ENCODE peak calls at places on chromosomes 2 and 18, in ten cellular contexts. W is left ventricle myocardium inferior, D is kidney epithelial cell, U is BE2C, H is endothelial cell of umbilical vein, Q is A549, B is testis, R is astrocyte of the spinal cord, T is tibial artery, M is heart right ventricle. S is an unnamed sample.

GRCh38 chr2:228657807-228658402 is 476.4 kb upstream of the SPHKAP start:
- DNase-seq in W (no peak), D (no peak), U (no peak), H (no peak), Q (peak), B (no peak), R (peak), T (no peak), M (no peak), S (peak)

GRCh38 chr2:23753291-23754006 is 173.5 kb downstream of the ATAD2B start:
- DNase-seq in W (no peak), D (no peak), U (no peak), H (no peak), Q (no peak), B (no peak), R (no peak), T (no peak), M (no peak), S (no peak)

GRCh38 chr2:32926708-32927084 is 20.1 kb upstream of the LTBP1 start:
- DNase-seq in W (no peak), D (no peak), U (no peak), H (peak), Q (no peak), B (no peak), R (peak), T (no peak), M (no peak), S (peak)

GRCh38 chr2:174846218-174846617 is 81.9 kb upstream of the CHRNA1 start:
- DNase-seq in W (no peak), D (no peak), U (no peak), H (no peak), Q (no peak), B (no peak), R (no peak), T (no peak), M (no peak), S (no peak)

GRCh38 chr2:120964819-120965218 is 229.2 kb downstream of the GLI2 start:
- DNase-seq in W (no peak), D (no peak), U (no peak), H (no peak), Q (no peak), B (no peak), R (peak), T (no peak), M (no peak), S (peak)

GRCh38 chr18:61972389-61973264 is 79.8 kb upstream of the RNF152 start:
- DNase-seq in W (no peak), D (no peak), U (no peak), H (no peak), Q (no peak), B (no peak), R (no peak), T (no peak), M (no peak), S (no peak)

GRCh38 chr2:166384774-166385173 is 9.0 kb upstream of the SCN9A start:
- DNase-seq in W (no peak), D (no peak), U (no peak), H (peak), Q (no peak), B (no peak), R (peak), T (no peak), M (no peak), S (peak)

GRCh38 chr2:173278794-173279527 is 75.7 kb upstream of the CDCA7 start:
- DNase-seq in W (no peak), D (no peak), U (no peak), H (no peak), Q (no peak), B (no peak), R (no peak), T (no peak), M (no peak), S (peak)

GRCh38 chr2:119282966-119283511 is 59.4 kb downstream of the STEAP3 start:
- DNase-seq in W (peak), D (no peak), U (no peak), H (no peak), Q (no peak), B (peak), R (no peak), T (peak), M (peak), S (no peak)

GRCh38 chr2:3594493-3595281 is at the start of gene COLEC11:
- DNase-seq in W (peak), D (no peak), U (peak), H (peak), Q (no peak), B (peak), R (peak), T (peak), M (peak), S (no peak)

GRCh38 chr2:238424313-238424700 is 2.4 kb upstream of the ASB1 start:
- DNase-seq in W (no peak), D (no peak), U (no peak), H (no peak), Q (no peak), B (no peak), R (peak), T (no peak), M (no peak), S (no peak)

GRCh38 chr2:224173882-224174415 is 134.9 kb upstream of the SERPINE2 start:
- DNase-seq in W (no peak), D (no peak), U (no peak), H (no peak), Q (no peak), B (no peak), R (no peak), T (no peak), M (no peak), S (no peak)

GRCh38 chr2:240913810-240914644 is 7.9 kb downstream of the CROCC2 start:
- DNase-seq in W (peak), D (no peak), U (peak), H (peak), Q (peak), B (peak), R (peak), T (peak), M (peak), S (peak)

GRCh38 chr2:120344991-120345975 is 653 bp upstream of the INHBB start:
- DNase-seq in W (no peak), D (no peak), U (no peak), H (peak), Q (no peak), B (no peak), R (no peak), T (no peak), M (no peak), S (peak)

GRCh38 chr2:59312022-59312421 is 1070.9 kb upstream of the FANCL start:
- DNase-seq in W (no peak), D (no peak), U (no peak), H (no peak), Q (no peak), B (no peak), R (no peak), T (no peak), M (no peak), S (no peak)

GRCh38 chr18:49677762-49678398 is 116.0 kb downstream of the LIPG start:
- DNase-seq in W (no peak), D (no peak), U (peak), H (peak), Q (no peak), B (no peak), R (no peak), T (no peak), M (no peak), S (no peak)

GRCh38 chr2:2014251-2014761 is 270.0 kb upstream of the PXDN start:
- DNase-seq in W (peak), D (no peak), U (peak), H (no peak), Q (no peak), B (peak), R (peak), T (no peak), M (peak), S (no peak)

GRCh38 chr2:160703648-160704585 is 210.3 kb upstream of the RBMS1 start:
- DNase-seq in W (no peak), D (no peak), U (no peak), H (no peak), Q (no peak), B (no peak), R (no peak), T (peak), M (no peak), S (peak)

GRCh38 chr2:59277656-59278055 is 1036.5 kb upstream of the FANCL start:
- DNase-seq in W (no peak), D (no peak), U (no peak), H (no peak), Q (no peak), B (no peak), R (no peak), T (no peak), M (no peak), S (no peak)

GRCh38 chr18:49123431-49123830 is 172.7 kb upstream of the SMAD7 start:
- DNase-seq in W (no peak), D (no peak), U (no peak), H (no peak), Q (no peak), B (no peak), R (peak), T (no peak), M (no peak), S (no peak)

GRCh38 chr18:32360682-32361345 is 109.9 kb downstream of the GAREM1 start:
- DNase-seq in W (no peak), D (no peak), U (no peak), H (no peak), Q (no peak), B (no peak), R (no peak), T (no peak), M (no peak), S (no peak)

GRCh38 chr2:10661846-10662245 is 27.9 kb downstream of the NOL10 start:
- DNase-seq in W (no peak), D (no peak), U (no peak), H (no peak), Q (no peak), B (no peak), R (no peak), T (no peak), M (no peak), S (no peak)

GRCh38 chr18:25832008-25832604 is 258.3 kb downstream of the SS18 start:
- DNase-seq in W (peak), D (no peak), U (peak), H (peak), Q (peak), B (peak), R (peak), T (peak), M (peak), S (peak)

DNA sequence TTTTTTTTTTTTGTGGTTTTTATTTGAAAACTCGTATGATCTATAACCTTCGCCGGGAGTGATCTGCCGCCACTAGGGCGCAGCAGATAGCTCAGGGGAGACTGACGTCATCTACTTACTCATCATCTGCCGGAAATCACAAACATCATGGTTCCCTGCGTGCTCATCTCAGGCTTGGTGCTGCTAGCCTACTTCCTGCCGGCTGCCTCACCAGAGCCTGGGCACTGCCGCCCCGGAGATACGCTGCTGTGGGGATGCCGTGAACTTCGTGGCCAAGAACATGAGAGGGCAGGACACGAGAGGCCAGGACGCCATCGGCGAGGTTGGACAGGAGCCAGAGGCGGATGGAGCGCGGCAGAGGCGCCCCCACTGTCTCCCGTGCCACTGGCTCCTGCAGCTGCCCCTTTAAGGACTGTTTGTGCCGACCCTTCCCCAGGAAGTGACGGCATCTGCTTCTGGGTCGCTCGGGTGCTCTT is 68.8 kb downstream of the DOK6 start:
- DNase-seq in W (no peak), D (no peak), U (peak), H (no peak), Q (peak), B (peak), R (no peak), T (no peak), M (no peak), S (peak)
- TF ChIP-seq CTCF in W (peak), D (peak), U (peak), H (no peak), Q (peak), B (peak), R (no peak), T (no peak), M (no peak), S (no peak)

GRCh38 chr2:203999844-204000243 is 63.3 kb downstream of the ICOS start:
- DNase-seq in W (no peak), D (no peak), U (no peak), H (no peak), Q (no peak), B (no peak), R (no peak), T (no peak), M (no peak), S (no peak)

GRCh38 chr2:203997481-203997880 is 60.9 kb downstream of the ICOS start:
- DNase-seq in W (no peak), D (no peak), U (no peak), H (no peak), Q (no peak), B (no peak), R (no peak), T (no peak), M (no peak), S (no peak)

GRCh38 chr2:204000446-204000845 is 63.9 kb downstream of the ICOS start:
- DNase-seq in W (no peak), D (no peak), U (no peak), H (no peak), Q (no peak), B (no peak), R (no peak), T (no peak), M (no peak), S (no peak)

GRCh38 chr2:203996692-203997091 is 60.1 kb downstream of the ICOS start:
- DNase-seq in W (no peak), D (no peak), U (no peak), H (no peak), Q (no peak), B (no peak), R (no peak), T (no peak), M (no peak), S (no peak)

GRCh38 chr2:203998195-203998804 is 61.7 kb downstream of the ICOS start:
- DNase-seq in W (no peak), D (peak), U (no peak), H (no peak), Q (no peak), B (no peak), R (peak), T (no peak), M (no peak), S (no peak)
- H3K4me3 ChIP-seq in W (no peak), D (no peak), U (no peak), H (no peak), Q (no peak), B (no peak), R (no peak), T (no peak), M (no peak), S (no peak)

GRCh38 chr18:65937180-65937579 is 186.4 kb downstream of the CDH7 start:
- DNase-seq in W (no peak), D (no peak), U (no peak), H (no peak), Q (no peak), B (no peak), R (no peak), T (no peak), M (no peak), S (no peak)

GRCh38 chr18:65942103-65942502 is 191.3 kb downstream of the CDH7 start:
- DNase-seq in W (no peak), D (no peak), U (no peak), H (no peak), Q (no peak), B (no peak), R (no peak), T (no peak), M (no peak), S (no peak)

GRCh38 chr18:65936678-65937077 is 185.9 kb downstream of the CDH7 start:
- DNase-seq in W (no peak), D (no peak), U (no peak), H (no peak), Q (no peak), B (no peak), R (no peak), T (no peak), M (no peak), S (no peak)

GRCh38 chr18:65941482-65941881 is 190.7 kb downstream of the CDH7 start:
- DNase-seq in W (no peak), D (no peak), U (no peak), H (no peak), Q (no peak), B (no peak), R (no peak), T (no peak), M (no peak), S (no peak)

GRCh38 chr18:65938592-65939372 is 188.0 kb downstream of the CDH7 start:
- DNase-seq in W (no peak), D (no peak), U (peak), H (peak), Q (peak), B (peak), R (peak), T (no peak), M (no peak), S (no peak)
- TF ChIP-seq CTCF in W (peak), D (peak), U (peak), H (peak), Q (no peak), B (peak), R (peak), T (no peak), M (no peak), S (no peak)

DNA sequence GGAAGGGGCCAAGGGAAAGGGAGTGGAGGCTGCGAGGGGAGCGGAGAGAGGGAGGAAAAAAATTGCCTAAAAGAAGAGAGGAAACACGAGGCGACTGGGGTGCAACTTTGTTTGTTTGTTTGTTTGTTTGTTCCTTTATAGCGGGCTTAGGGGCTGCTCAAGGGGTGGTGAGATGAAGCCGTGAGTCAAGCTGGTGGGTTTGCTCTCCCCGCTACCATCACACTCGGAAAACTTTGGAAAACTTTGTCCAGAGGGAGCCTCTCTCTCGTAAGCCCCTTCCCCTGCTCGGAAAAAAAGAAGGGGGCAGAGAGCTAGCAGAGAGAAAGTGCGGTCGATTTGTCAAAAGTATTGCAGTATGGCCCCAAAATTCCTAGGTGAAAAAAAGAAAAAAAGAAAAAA is 308 bp upstream of the CYP26B1 start:
- DNase-seq in W (no peak), D (no peak), U (no peak), H (no peak), Q (no peak), B (no peak), R (no peak), T (no peak), M (no peak), S (no peak)
- H3K4me3 ChIP-seq in W (peak), D (no peak), U (no peak), H (no peak), Q (peak), B (peak), R (peak), T (peak), M (peak), S (peak)

DNA sequence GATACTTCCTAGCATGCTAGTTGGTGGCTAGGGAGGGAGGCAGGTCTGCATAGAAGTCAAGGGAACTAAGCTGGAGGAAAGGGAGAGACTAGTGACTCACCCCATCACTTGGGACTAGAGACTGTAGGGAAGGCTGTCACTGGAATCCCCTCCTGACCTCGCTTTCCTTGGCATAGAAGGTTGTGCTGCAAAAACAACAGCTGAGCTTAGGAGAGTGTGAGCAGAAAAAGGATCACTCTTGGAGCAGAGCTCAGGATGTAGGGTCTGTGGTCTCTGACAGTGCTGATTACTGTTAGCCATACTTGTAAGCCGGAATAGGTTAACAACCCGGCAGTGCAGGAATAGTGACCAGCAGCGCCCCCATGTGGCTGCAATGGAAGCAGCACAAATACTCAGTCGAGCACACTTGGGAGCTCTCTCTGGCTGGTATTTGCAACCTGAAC is 66.9 kb upstream of the SMAD2 start:
- DNase-seq in W (no peak), D (no peak), U (peak), H (no peak), Q (no peak), B (peak), R (no peak), T (no peak), M (no peak), S (no peak)
- TF ChIP-seq CTCF in W (peak), D (peak), U (peak), H (no peak), Q (peak), B (peak), R (peak), T (no peak), M (no peak), S (peak)

DNA sequence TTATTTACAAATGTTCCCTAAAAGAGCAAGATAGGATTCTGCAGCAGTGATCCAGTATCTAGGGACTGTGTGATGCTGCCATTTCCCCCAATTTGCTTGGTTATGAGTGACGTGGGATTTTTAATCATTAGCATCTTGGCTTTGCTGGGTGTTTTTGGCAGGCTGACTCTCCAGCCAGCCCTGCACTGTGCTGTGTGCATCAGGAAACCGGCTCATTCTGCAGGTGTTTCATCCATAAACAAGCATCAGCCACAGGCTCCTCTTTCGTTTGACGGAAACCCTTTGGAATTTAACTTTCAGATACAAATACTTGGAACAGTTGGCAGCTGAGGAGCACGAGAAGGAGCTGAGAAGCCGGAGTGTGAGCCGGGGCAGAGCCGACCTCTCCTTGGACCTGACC is 135.9 kb downstream of the TPGS2 start:
- DNase-seq in W (no peak), D (no peak), U (no peak), H (no peak), Q (no peak), B (no peak), R (no peak), T (no peak), M (no peak), S (peak)
- H3K4me3 ChIP-seq in W (no peak), D (no peak), U (no peak), H (no peak), Q (no peak), B (no peak), R (no peak), T (no peak), M (no peak), S (peak)

GRCh38 chr2:176085861-176086771 is 2.4 kb upstream of the EVX2 start:
- DNase-seq in W (no peak), D (no peak), U (peak), H (peak), Q (no peak), B (peak), R (no peak), T (no peak), M (no peak), S (no peak)
- TF ChIP-seq CTCF in W (peak), D (peak), U (peak), H (peak), Q (peak), B (no peak), R (peak), T (peak), M (peak), S (peak)

S was measured in foreskin fibroblast.